ENCODE peak calls at places on chromosomes 4 and X, in five cellular contexts. S is renal cortical epithelial cell, V is coronary artery, T is B cell, J is hypothalamus. E is an unnamed sample.

GRCh38 chrX:111460612-111461011 is 48.6 kb upstream of the DCX start:
- DNase-seq in S (peak; percentile 46), J (no peak), T (no peak), V (no peak), E (no peak)

GRCh38 chr4:125169192-125169591 is 145.6 kb upstream of the FAT4 start:
- DNase-seq in S (peak; percentile 35), J (no peak), V (no peak), T (no peak), E (no peak)

GRCh38 chr4:7023901-7024300 is 19.3 kb upstream of the TADA2B start:
- DNase-seq in S (no peak), J (no peak), V (no peak), T (no peak), E (no peak)

GRCh38 chr4:118989098-118990080 is 100.7 kb downstream of the SYNPO2 start:
- DNase-seq in J (no peak), V (no peak), T (no peak), S (peak; percentile 73), E (no peak)

GRCh38 chrX:10615931-10616780 is 4.2 kb downstream of the MID1 start:
- DNase-seq in T (peak; percentile 43), V (no peak), S (peak; percentile 68), J (peak; percentile 1), E (no peak)

GRCh38 chrX:100376581-100376980 is 33.5 kb downstream of the PCDH19 start:
- DNase-seq in S (no peak), V (no peak), T (no peak), J (no peak), E (no peak)

GRCh38 chrX:148298737-148299136 is 201.7 kb upstream of the AFF2 start:
- DNase-seq in S (peak; percentile 9), T (no peak), V (no peak), J (no peak), E (no peak)

GRCh38 chr4:22238742-22239141 is 277.1 kb downstream of the ADGRA3 start:
- DNase-seq in J (no peak), S (no peak), T (no peak), V (no peak), E (no peak)

GRCh38 chr4:176044589-176044951 is 21.1 kb upstream of the WDR17 start:
- DNase-seq in V (no peak), T (no peak), J (peak; percentile 22), S (no peak), E (no peak)

GRCh38 chrX:13790206-13791131 is 26.4 kb downstream of the GPM6B start:
- DNase-seq in S (peak; percentile 10), V (no peak), J (no peak), T (no peak), E (no peak)

GRCh38 chr4:74018116-74018515 is 19.6 kb upstream of the CXCL5 start:
- DNase-seq in S (no peak), T (no peak), J (no peak), V (no peak), E (no peak)

GRCh38 chr4:56356650-56357049 is 30.6 kb downstream of the AASDH start:
- DNase-seq in T (no peak), S (no peak), J (no peak), V (no peak), E (no peak)

GRCh38 chr4:95267081-95267480 is 281.7 kb downstream of the UNC5C start:
- DNase-seq in V (no peak), J (no peak), S (peak; percentile 79), T (no peak), E (no peak)

GRCh38 chr4:8909548-8909947 is 37.9 kb upstream of the HMX1 start:
- DNase-seq in V (peak; percentile 14), J (no peak), T (peak; percentile 11), S (no peak), E (no peak)

GRCh38 chr4:111718763-111719537 is 426.3 kb upstream of the FAM241A start:
- DNase-seq in J (no peak), V (no peak), T (no peak), S (no peak), E (no peak)

GRCh38 chr4:77927991-77928925 is 65.6 kb downstream of the MRPL1 start:
- DNase-seq in J (no peak), T (no peak), V (no peak), S (peak; percentile 49), E (no peak)

GRCh38 chr4:8932884-8933283 is 61.2 kb upstream of the HMX1 start:
- DNase-seq in V (no peak), J (no peak), S (no peak), T (no peak), E (no peak)

GRCh38 chrX:39726810-39727209 is 370.9 kb downstream of the BCOR start:
- DNase-seq in T (no peak), J (no peak), V (peak; percentile 73), S (no peak), E (no peak)

GRCh38 chr4:147984065-147984777 is 252.3 kb downstream of the ARHGAP10 start:
- DNase-seq in S (peak; percentile 31), J (no peak), V (no peak), T (peak; percentile 7), E (no peak)

GRCh38 chr4:84499065-84499982 is at the start of gene NKX6-1:
- DNase-seq in J (peak; percentile 27), T (no peak), S (no peak), V (no peak), E (no peak)

GRCh38 chrX:15292861-15293260 is 22.6 kb downstream of the ASB11 start:
- DNase-seq in S (no peak), V (no peak), J (no peak), T (no peak), E (no peak)

GRCh38 chrX:110108381-110108796 is 105.5 kb downstream of the TMEM164 start:
- DNase-seq in J (no peak), T (no peak), V (no peak), S (peak; percentile 90), E (no peak)

GRCh38 chr4:807792-808191 is 18.1 kb downstream of the CPLX1 start:
- DNase-seq in V (no peak), T (no peak), S (no peak), J (no peak), E (no peak)

GRCh38 chr4:8774071-8774470 is 97.6 kb downstream of the HMX1 start:
- DNase-seq in J (no peak), V (no peak), S (no peak), T (no peak), E (no peak)

GRCh38 chr4:1360423-1361283 is 13.6 kb downstream of the UVSSA start:
- DNase-seq in S (no peak), V (no peak), J (no peak), T (no peak), E (no peak)

GRCh38 chr4:304987-305680 is at the start of gene ZNF732:
- DNase-seq in V (no peak), S (peak; percentile 69), J (no peak), T (no peak), E (no peak)

GRCh38 chr4:6373541-6374410 is 98.6 kb downstream of the PPP2R2C start:
- DNase-seq in J (no peak), S (no peak), T (no peak), V (no peak), E (no peak)

GRCh38 chr4:123233409-123233808 is 163.2 kb upstream of the SPRY1 start:
- DNase-seq in S (no peak), T (no peak), V (no peak), J (no peak), E (no peak)

E was measured in effector memory CD4-positive, alpha-beta T cell.